ENCODE peak calls at places on chromosomes 3 and 15, in five cellular contexts. One of them, this sample, is unnamed.

GRCh38 chr15:58521293-58521991 is 89.7 kb downstream of the LIPC start:
- DNase-seq in mesenchymal stem cell: peak; percentile 91
- DNase-seq in H1: no peak
- DNase-seq in H9: peak; percentile 61
- DNase-seq in trophoblast cell: peak; percentile 90
- DNase-seq in this sample: no peak

GRCh38 chr15:51335538-51335961 is 2.8 kb downstream of the CYP19A1 start:
- DNase-seq in mesenchymal stem cell: no peak
- DNase-seq in H1: no peak
- DNase-seq in H9: no peak
- DNase-seq in trophoblast cell: no peak
- DNase-seq in this sample: no peak

GRCh38 chr15:28019594-28020320 is 79.4 kb downstream of the OCA2 start:
- DNase-seq in mesenchymal stem cell: no peak
- DNase-seq in H1: no peak
- DNase-seq in H9: peak; percentile 47
- DNase-seq in trophoblast cell: no peak
- DNase-seq in this sample: peak; percentile 27

GRCh38 chr15:72785452-72786243 is 2.1 kb upstream of the ADPGK start:
- DNase-seq in mesenchymal stem cell: peak; percentile 81
- DNase-seq in H1: no peak
- DNase-seq in H9: no peak
- DNase-seq in trophoblast cell: no peak
- DNase-seq in this sample: no peak

GRCh38 chr3:193716155-193716554 is 123.1 kb downstream of the OPA1 start:
- DNase-seq in mesenchymal stem cell: no peak
- DNase-seq in H1: no peak
- DNase-seq in H9: no peak
- DNase-seq in trophoblast cell: no peak
- DNase-seq in this sample: no peak

GRCh38 chr15:28051920-28052633 is 47.0 kb downstream of the OCA2 start:
- DNase-seq in mesenchymal stem cell: no peak
- DNase-seq in H1: no peak
- DNase-seq in H9: no peak
- DNase-seq in trophoblast cell: no peak
- DNase-seq in this sample: no peak

GRCh38 chr3:25182794-25183193 is 245.3 kb upstream of the RARB start:
- DNase-seq in mesenchymal stem cell: no peak
- DNase-seq in H1: no peak
- DNase-seq in H9: no peak
- DNase-seq in trophoblast cell: no peak
- DNase-seq in this sample: no peak

GRCh38 chr3:173902866-173903265 is 505.3 kb downstream of the NLGN1 start:
- DNase-seq in mesenchymal stem cell: no peak
- DNase-seq in H1: no peak
- DNase-seq in H9: no peak
- DNase-seq in trophoblast cell: no peak
- DNase-seq in this sample: no peak

GRCh38 chr3:49620728-49621127 is 53.4 kb upstream of the APEH start:
- DNase-seq in mesenchymal stem cell: no peak
- DNase-seq in H1: no peak
- DNase-seq in H9: no peak
- DNase-seq in trophoblast cell: no peak
- DNase-seq in this sample: no peak

DNA sequence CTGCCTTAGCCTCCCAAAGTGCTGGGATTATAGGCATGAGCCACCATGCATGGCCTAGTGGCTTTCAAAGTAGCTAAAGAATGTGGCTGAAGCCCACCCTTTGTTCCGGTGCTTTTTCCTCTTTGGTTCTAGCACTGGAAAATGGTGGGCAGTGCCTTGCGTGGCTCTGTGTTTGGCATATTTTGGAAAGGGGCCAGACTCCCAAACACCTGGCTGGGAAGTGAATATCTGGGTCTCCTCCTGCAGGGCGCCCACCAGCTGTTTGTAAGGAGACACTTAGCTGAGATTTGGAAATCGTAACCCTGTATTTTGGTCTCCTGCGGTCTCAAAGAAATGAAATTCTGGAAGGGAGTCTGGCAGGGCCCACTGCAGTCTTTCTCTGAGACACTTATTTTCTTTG is 336.4 kb downstream of the IL20RB start:
- DNase-seq in mesenchymal stem cell: no peak
- DNase-seq in H1: no peak
- DNase-seq in H9: no peak
- DNase-seq in trophoblast cell: no peak
- DNase-seq in this sample: no peak
- H2BK12ac ChIP-seq in mesenchymal stem cell: no peak overlapping the region
- H2BK12ac ChIP-seq in H1: no peak overlapping the region
- H2BK12ac ChIP-seq in H9: no peak overlapping the region
- H2BK12ac ChIP-seq in trophoblast cell: no peak overlapping the region
- H2BK12ac ChIP-seq in this sample: no peak overlapping the region

GRCh38 chr15:41773332-41773728 is 954 bp upstream of the MAPKBP1 start:
- DNase-seq in mesenchymal stem cell: no peak
- DNase-seq in H1: no peak
- DNase-seq in H9: no peak
- DNase-seq in trophoblast cell: no peak
- DNase-seq in this sample: no peak
- H4K91ac ChIP-seq in mesenchymal stem cell: no peak overlapping the region
- H4K91ac ChIP-seq in H1: no peak overlapping the region
- H4K91ac ChIP-seq in H9: no peak overlapping the region
- H4K91ac ChIP-seq in trophoblast cell: no peak overlapping the region
- H4K91ac ChIP-seq in this sample: no peak overlapping the region

GRCh38 chr3:190130037-190130436 is 9.3 kb upstream of the P3H2 start:
- DNase-seq in mesenchymal stem cell: no peak
- DNase-seq in H1: no peak
- DNase-seq in H9: no peak
- DNase-seq in trophoblast cell: no peak
- DNase-seq in this sample: no peak

GRCh38 chr3:190131329-190131728 is 10.6 kb upstream of the P3H2 start:
- DNase-seq in mesenchymal stem cell: peak; percentile 62
- DNase-seq in H1: no peak
- DNase-seq in H9: no peak
- DNase-seq in trophoblast cell: no peak
- DNase-seq in this sample: no peak

GRCh38 chr3:190132376-190132775 is 11.7 kb upstream of the P3H2 start:
- DNase-seq in mesenchymal stem cell: no peak
- DNase-seq in H1: no peak
- DNase-seq in H9: no peak
- DNase-seq in trophoblast cell: no peak
- DNase-seq in this sample: no peak

GRCh38 chr3:190127797-190128196 is 7.1 kb upstream of the P3H2 start:
- DNase-seq in mesenchymal stem cell: no peak
- DNase-seq in H1: no peak
- DNase-seq in H9: no peak
- DNase-seq in trophoblast cell: no peak
- DNase-seq in this sample: no peak

GRCh38 chr3:190130700-190131099 is 10.0 kb upstream of the P3H2 start:
- DNase-seq in mesenchymal stem cell: peak; percentile 57
- DNase-seq in H1: no peak
- DNase-seq in H9: no peak
- DNase-seq in trophoblast cell: no peak
- DNase-seq in this sample: no peak
- H3K18ac ChIP-seq in mesenchymal stem cell: no peak overlapping the region
- H3K18ac ChIP-seq in H1: no peak overlapping the region
- H3K18ac ChIP-seq in H9: no peak overlapping the region
- H3K18ac ChIP-seq in trophoblast cell: no peak overlapping the region
- H3K18ac ChIP-seq in this sample: no peak overlapping the region

GRCh38 chr15:77685082-77685815 is 52.5 kb upstream of the LINGO1 start:
- DNase-seq in mesenchymal stem cell: no peak
- DNase-seq in H1: no peak
- DNase-seq in H9: no peak
- DNase-seq in trophoblast cell: no peak
- DNase-seq in this sample: no peak
- H2BK12ac ChIP-seq in mesenchymal stem cell: no peak overlapping the region
- H2BK12ac ChIP-seq in H1: no peak overlapping the region
- H2BK12ac ChIP-seq in H9: no peak overlapping the region
- H2BK12ac ChIP-seq in trophoblast cell: no peak overlapping the region
- H2BK12ac ChIP-seq in this sample: peak overlapping the region; percentile 26

GRCh38 chr15:99993262-99993661 is 260.0 kb upstream of the LYSMD4 start:
- DNase-seq in mesenchymal stem cell: no peak
- DNase-seq in H1: no peak
- DNase-seq in H9: no peak
- DNase-seq in trophoblast cell: no peak
- DNase-seq in this sample: no peak
- H4K91ac ChIP-seq in mesenchymal stem cell: no peak overlapping the region
- H4K91ac ChIP-seq in H1: peak overlapping the region; percentile 61
- H4K91ac ChIP-seq in H9: no peak overlapping the region
- H4K91ac ChIP-seq in trophoblast cell: no peak overlapping the region
- H4K91ac ChIP-seq in this sample: no peak overlapping the region

GRCh38 chr3:42446111-42447050 is 36.0 kb upstream of the LYZL4 start:
- DNase-seq in mesenchymal stem cell: no peak
- DNase-seq in H1: no peak
- DNase-seq in H9: no peak
- DNase-seq in trophoblast cell: no peak
- DNase-seq in this sample: no peak
- H3K18ac ChIP-seq in mesenchymal stem cell: no peak overlapping the region
- H3K18ac ChIP-seq in H1: no peak overlapping the region
- H3K18ac ChIP-seq in H9: no peak overlapping the region
- H3K18ac ChIP-seq in trophoblast cell: no peak overlapping the region
- H3K18ac ChIP-seq in this sample: no peak overlapping the region

DNA sequence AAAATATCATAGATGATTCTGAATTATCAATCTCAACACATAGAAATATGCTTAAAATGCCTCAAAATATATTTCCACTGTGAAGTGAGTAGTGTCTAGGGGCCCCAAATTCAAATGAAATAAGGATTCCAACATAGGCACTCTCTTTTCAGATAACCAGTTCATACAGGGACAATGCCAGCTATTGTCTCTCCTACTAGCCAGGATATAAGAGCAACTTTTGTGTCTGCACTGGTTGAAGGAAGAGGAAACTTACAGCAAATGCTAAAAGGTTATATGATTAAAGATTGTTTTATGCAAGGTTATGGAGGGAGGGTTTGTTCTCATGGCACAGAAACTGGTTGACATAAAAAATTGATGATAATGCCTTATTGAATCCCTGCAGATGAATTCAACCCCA is 579.4 kb upstream of the ALCAM start:
- DNase-seq in mesenchymal stem cell: no peak
- DNase-seq in H1: no peak
- DNase-seq in H9: no peak
- DNase-seq in trophoblast cell: no peak
- DNase-seq in this sample: no peak
- H2BK12ac ChIP-seq in mesenchymal stem cell: no peak overlapping the region
- H2BK12ac ChIP-seq in H1: no peak overlapping the region
- H2BK12ac ChIP-seq in H9: no peak overlapping the region
- H2BK12ac ChIP-seq in trophoblast cell: no peak overlapping the region
- H2BK12ac ChIP-seq in this sample: no peak overlapping the region

GRCh38 chr3:46489875-46490274 is 7.9 kb upstream of the RTP3 start:
- DNase-seq in mesenchymal stem cell: peak; percentile 84
- DNase-seq in H1: no peak
- DNase-seq in H9: no peak
- DNase-seq in trophoblast cell: peak; percentile 46
- DNase-seq in this sample: no peak

GRCh38 chr3:46488735-46489361 is 8.9 kb upstream of the RTP3 start:
- DNase-seq in mesenchymal stem cell: peak; percentile 87
- DNase-seq in H1: peak; percentile 98
- DNase-seq in H9: peak; percentile 97
- DNase-seq in trophoblast cell: peak; percentile 89
- DNase-seq in this sample: peak; percentile 81

GRCh38 chr3:46489406-46489805 is 8.4 kb upstream of the RTP3 start:
- DNase-seq in mesenchymal stem cell: no peak
- DNase-seq in H1: no peak
- DNase-seq in H9: peak; percentile 8
- DNase-seq in trophoblast cell: no peak
- DNase-seq in this sample: no peak

GRCh38 chr3:46491089-46492070 is 6.4 kb upstream of the RTP3 start:
- DNase-seq in mesenchymal stem cell: no peak
- DNase-seq in H1: peak; percentile 14
- DNase-seq in H9: no peak
- DNase-seq in trophoblast cell: no peak
- DNase-seq in this sample: no peak

DNA sequence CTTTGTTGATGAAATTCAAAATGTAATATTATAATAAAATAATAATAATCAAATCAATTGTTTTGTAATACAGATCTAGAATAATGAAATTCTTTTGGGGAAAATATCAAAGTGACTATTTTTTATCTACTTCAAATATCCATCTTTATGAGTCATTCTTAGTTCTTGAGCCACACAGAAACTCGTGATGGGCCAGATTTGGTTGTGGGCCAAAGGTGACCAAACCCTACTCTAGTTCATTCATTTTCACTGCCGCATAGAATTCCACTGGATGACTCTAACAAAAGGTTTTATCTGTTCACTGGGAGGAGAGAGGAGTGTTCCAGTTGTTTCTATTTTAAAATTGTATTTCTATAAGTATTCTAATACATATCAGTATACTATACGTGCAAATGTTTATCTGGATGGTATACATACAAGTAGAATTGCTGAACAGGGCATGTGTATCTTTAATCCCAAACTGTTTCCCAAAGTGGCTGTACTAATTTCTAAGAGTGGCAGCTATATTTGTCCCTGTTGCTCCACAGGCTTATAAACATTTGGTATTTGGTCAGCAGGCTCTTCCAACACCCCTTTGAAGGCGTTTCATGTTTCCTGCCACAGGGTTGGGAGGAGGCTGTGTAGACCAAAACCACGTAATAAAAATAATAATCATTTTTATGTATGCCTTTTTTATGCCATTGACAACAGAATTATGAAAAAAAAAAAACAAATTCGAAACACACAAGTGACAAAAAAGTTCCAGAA is 7.3 kb upstream of the RTP3 start:
- DNase-seq in mesenchymal stem cell: peak; percentile 53
- DNase-seq in H1: peak; percentile 8
- DNase-seq in H9: peak; percentile 1
- DNase-seq in trophoblast cell: peak; percentile 66
- DNase-seq in this sample: no peak
- H4K91ac ChIP-seq in mesenchymal stem cell: no peak overlapping the region
- H4K91ac ChIP-seq in H1: no peak overlapping the region
- H4K91ac ChIP-seq in H9: no peak overlapping the region
- H4K91ac ChIP-seq in trophoblast cell: no peak overlapping the region
- H4K91ac ChIP-seq in this sample: no peak overlapping the region

DNA sequence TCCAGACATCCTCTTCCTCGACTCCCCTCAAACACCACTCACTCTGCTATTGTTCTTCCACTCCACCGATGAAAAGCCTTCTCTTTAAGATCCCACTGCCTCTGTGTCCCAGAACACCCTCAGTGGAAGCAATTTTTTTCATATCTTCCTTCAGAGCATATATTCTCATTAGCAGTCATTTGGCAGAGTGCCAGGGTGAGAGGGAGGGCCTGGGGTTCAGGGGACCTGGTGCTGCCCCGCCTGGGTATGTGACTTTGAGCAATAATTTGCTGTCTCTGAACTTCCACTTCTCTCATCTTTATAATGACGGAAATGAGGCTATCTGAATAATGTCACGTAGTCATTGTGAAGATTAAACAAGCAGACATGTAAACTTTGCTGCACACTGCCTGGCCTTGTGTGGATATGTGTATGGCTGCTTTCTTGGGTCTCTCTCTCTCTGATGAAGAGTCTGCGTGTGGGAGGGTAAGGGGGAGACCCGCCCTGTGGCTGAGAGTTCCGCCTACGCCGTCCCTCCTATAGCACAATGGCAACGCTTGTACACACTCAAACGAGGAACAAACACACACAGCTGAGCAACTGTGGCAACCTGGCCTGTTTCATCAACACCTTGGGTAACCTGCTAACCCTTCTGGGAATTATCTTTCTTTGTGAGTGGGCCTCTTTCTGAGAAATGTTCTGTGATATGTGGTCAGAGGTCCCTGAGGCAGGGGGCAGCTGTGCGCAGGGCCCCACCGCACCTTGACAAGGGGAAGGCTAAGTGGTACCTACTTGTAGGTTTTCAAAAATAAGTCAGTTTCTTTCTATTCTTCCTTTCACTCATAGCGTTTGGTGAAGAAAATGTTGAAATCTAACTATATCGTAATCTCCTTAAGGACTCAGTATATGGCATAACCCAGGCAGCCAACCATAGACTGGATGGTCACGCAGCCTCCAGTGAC is 369.8 kb downstream of the SV2B start:
- DNase-seq in mesenchymal stem cell: no peak
- DNase-seq in H1: no peak
- DNase-seq in H9: no peak
- DNase-seq in trophoblast cell: no peak
- DNase-seq in this sample: no peak
- H3K18ac ChIP-seq in mesenchymal stem cell: no peak overlapping the region
- H3K18ac ChIP-seq in H1: no peak overlapping the region
- H3K18ac ChIP-seq in H9: no peak overlapping the region
- H3K18ac ChIP-seq in trophoblast cell: no peak overlapping the region
- H3K18ac ChIP-seq in this sample: no peak overlapping the region